ENCODE peak calls at places on chromosomes 2 and 18, in four cellular contexts. V, Q, Y and T are unnamed samples.
A peak's percentile ranks its signal among the peaks of the same experiment; 100 is the strongest.

GRCh38 chr2:235514627-235515363 is 21.0 kb downstream of the AGAP1 start:
- DNase-seq in Q (no peak), V (no peak), Y (no peak), T (no peak)

GRCh38 chr2:150076281-150076680 is 411.2 kb downstream of the RND3 start:
- DNase-seq in V (peak; percentile 38), Y (no peak), Q (no peak), T (no peak)

GRCh38 chr18:39751926-39752325 is 2186.3 kb upstream of the CELF4 start:
- DNase-seq in V (no peak), Y (no peak), Q (no peak), T (no peak)

GRCh38 chr2:164802095-164802744 is 39.4 kb downstream of the COBLL1 start:
- DNase-seq in V (no peak), Q (no peak), Y (no peak), T (no peak)

GRCh38 chr2:109285244-109285651 is 156.2 kb downstream of the SH3RF3 start:
- DNase-seq in V (no peak), Q (no peak), Y (no peak), T (no peak)

GRCh38 chr18:50961974-50962373 is 5.9 kb upstream of the ELAC1 start:
- DNase-seq in V (no peak), Q (no peak), Y (no peak), T (no peak)

GRCh38 chr18:79698668-79699335 is 19.2 kb downstream of the CTDP1 start:
- DNase-seq in Y (no peak), V (no peak), Q (no peak), T (no peak)

GRCh38 chr18:3827236-3827635 is 377.3 kb downstream of the TGIF1 start:
- DNase-seq in V (no peak), Y (no peak), Q (no peak), T (no peak)

GRCh38 chr2:98909381-98910211 is 26.4 kb downstream of the CRACDL start:
- DNase-seq in Q (peak; percentile 96), V (no peak), Y (no peak), T (peak; percentile 73)

GRCh38 chr18:54802686-54803395 is 25.4 kb upstream of the RAB27B start:
- DNase-seq in V (no peak), Q (no peak), Y (no peak), T (no peak)

GRCh38 chr2:174717273-174717672 is 47.0 kb downstream of the CHRNA1 start:
- DNase-seq in Q (no peak), Y (peak; percentile 55), V (peak; percentile 31), T (peak; percentile 20)

GRCh38 chr2:140695163-140695562 is 1435.7 kb downstream of the LRP1B start:
- DNase-seq in V (no peak), Y (no peak), Q (peak; percentile 6), T (peak; percentile 88)

GRCh38 chr2:230668184-230668938 is 44.3 kb upstream of the CAB39 start:
- DNase-seq in V (no peak), Y (no peak), Q (no peak), T (no peak)

GRCh38 chr2:85577386-85578242 is at the start of gene VAMP8:
- DNase-seq in Q (peak; percentile 92), V (no peak), Y (peak; percentile 48), T (no peak)
- H3K4me3 ChIP-seq in Q (peak within 1 kb of the TSS; percentile 33), V (no peak within 1 kb of the TSS), Y (peak within 1 kb of the TSS; percentile 86), T (no peak within 1 kb of the TSS)

GRCh38 chr2:216696321-216696720 is 972 bp upstream of the IGFBP5 start:
- DNase-seq in Q (no peak), Y (no peak), V (no peak), T (no peak)

GRCh38 chr2:216693414-216694100 is 1.8 kb downstream of the IGFBP5 start:
- DNase-seq in V (no peak), Y (no peak), Q (no peak), T (no peak)

GRCh38 chr2:216694201-216694825 is 1.0 kb downstream of the IGFBP5 start:
- DNase-seq in Y (peak; percentile 10), Q (peak; percentile 79), V (no peak), T (no peak)

GRCh38 chr2:216695401-216695821 is at the start of gene IGFBP5:
- DNase-seq in Y (no peak), V (no peak), Q (peak; percentile 97), T (peak; percentile 76)

GRCh38 chr2:216694826-216695217 is 527 bp downstream of the IGFBP5 start:
- DNase-seq in Y (no peak), V (no peak), Q (no peak), T (no peak)
- H3K4me3 ChIP-seq in Y (no peak overlapping the region), V (peak overlapping the region; percentile 70), Q (peak overlapping the region; percentile 72), T (peak overlapping the region; percentile 61)

GRCh38 chr2:102141915-102142828 is at the start of gene IL1R1:
- DNase-seq in V (no peak), Q (peak; percentile 84), Y (no peak), T (peak; percentile 61)

GRCh38 chr2:102141011-102141914 is 1.3 kb upstream of the IL1R1 start:
- DNase-seq in Q (no peak), V (peak; percentile 86), Y (no peak), T (peak; percentile 97)

GRCh38 chr2:102144128-102144527 is 1.6 kb downstream of the IL1R1 start:
- DNase-seq in V (no peak), Y (no peak), Q (peak; percentile 29), T (no peak)

GRCh38 chr2:102143450-102143985 is 972 bp downstream of the IL1R1 start:
- DNase-seq in Y (no peak), V (no peak), Q (peak; percentile 26), T (no peak)

DNA sequence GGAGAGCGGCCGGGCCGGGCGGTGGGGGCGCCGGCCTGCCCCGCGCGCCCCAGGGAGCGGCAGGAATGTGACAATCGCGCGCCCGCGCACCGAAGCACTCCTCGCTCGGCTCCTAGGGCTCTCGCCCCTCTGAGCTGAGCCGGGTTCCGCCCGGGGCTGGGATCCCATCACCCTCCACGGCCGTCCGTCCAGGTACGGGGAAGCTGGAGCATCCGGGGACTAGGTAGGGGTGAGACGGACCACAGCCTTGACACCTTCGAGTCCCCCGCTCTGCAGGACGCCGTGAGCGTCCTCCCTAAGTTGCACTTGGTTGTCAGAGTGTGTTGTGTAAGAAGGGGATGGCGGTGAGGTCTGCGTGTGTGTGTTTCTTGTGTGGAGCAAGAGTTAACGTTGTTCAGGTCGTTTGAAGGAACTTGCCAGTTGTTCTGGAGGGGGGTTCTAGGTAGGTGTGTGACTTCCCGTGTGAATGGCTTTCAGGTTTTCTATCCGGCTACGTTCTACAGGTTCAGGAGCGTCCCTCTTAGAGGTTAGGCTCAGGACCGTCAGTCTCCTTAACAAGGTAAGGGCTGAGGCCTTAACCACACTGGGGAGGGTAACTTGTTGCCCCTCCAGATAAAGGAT is 393 bp downstream of the IL1R1 start:
- DNase-seq in Q (no peak), V (no peak), Y (no peak), T (no peak)
- H3K4me3 ChIP-seq in Q (peak overlapping the region; percentile 68), V (peak overlapping the region; percentile 69), Y (no peak overlapping the region), T (peak overlapping the region; percentile 65)

DNA sequence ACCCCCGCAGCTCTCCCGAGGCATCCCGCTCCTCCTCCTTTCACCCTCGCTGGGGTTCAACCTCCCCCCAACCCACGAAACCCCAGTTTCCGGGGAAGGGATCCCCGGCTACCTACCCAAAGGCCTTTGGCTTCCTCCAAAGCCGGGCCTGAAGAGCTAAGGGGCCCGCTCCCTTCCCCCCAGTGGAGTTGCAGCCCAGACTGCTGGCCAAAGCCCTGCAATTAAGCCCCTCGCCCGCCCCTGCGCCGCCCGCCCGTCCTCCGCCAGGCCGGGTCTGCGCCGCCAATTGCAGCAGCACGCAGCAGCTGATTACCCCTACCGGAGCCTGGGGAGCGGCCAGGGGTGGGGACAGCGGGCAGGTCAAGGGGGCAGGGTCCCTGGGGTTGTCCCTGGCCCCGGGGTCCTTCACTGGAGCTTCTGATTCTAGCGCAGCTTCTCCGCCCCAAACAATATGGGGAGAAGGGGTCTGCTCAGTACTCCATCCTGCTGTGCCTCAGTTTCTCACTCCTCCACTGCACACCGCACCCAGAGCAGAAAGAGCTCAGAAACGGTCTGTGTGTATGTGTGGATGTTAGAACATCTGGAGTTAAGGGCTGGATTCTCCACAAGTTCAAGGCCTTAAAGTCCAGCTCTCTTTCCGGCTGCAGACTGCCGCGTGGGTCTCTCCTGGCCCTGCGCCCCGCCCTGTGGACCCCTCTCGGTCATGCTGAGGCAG is 16.9 kb downstream of the WNT10A start:
- DNase-seq in Y (no peak), Q (no peak), V (no peak), T (no peak)
- H3K4me3 ChIP-seq in Y (peak overlapping the region; percentile 64), Q (no peak overlapping the region), V (no peak overlapping the region), T (no peak overlapping the region)

DNA sequence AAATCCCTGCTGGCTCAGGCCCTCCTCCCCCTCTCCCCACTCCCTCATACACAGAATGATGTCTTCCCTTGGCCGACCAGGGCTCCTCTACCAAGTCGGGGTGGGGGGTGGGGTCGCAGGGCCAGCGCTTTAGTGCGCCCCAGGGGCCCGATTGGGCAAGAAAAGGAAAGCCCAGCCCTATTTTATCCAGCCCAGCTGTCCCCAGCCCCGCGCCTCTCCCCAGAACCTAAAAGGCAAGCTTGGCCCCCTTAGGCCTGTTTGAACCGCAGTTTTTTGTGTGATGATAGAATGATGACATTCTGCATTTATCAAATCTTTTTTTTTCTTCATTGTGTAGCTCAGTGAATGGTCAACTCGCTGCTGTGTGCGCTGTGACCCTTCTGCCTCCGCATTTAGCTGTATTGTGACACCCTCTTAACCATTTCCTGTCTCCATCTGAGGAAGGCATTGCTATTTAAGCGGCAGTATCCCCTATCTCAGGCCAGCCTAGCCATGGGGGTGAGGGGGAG is 231.4 kb downstream of the HAUS1 start:
- DNase-seq in V (no peak), Y (no peak), Q (no peak), T (peak; percentile 49)
- H3K4me3 ChIP-seq in V (no peak overlapping the region), Y (no peak overlapping the region), Q (no peak overlapping the region), T (peak overlapping the region; percentile 56)

GRCh38 chr2:26562811-26563645 is 78.1 kb downstream of the CIB4 start:
- DNase-seq in Y (no peak), V (no peak), Q (peak; percentile 67), T (no peak)
- H3K4me3 ChIP-seq in Y (no peak overlapping the region), V (no peak overlapping the region), Q (peak overlapping the region; percentile 37), T (no peak overlapping the region)

DNA sequence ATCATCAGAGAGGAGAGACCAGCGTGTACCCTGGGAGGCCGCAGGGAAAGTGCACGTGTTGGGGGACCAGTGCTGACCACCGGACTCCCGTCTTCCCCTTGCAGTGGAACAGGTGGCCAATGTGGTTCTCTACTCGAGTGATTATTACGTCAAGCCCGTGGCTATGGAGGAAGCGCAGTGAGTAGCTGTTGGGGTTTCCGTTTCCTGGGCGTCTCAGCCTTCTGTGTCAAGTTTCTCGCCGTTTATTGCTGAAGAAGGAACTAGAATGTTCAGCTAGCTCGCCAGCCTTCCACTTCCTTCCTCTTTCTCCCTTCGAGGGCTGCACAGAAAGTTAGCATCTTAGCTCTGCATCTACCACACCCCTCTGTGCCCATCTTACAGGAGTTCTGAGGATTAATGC is 22.8 kb upstream of the DGKD start:
- DNase-seq in Y (peak; percentile 85), V (no peak), Q (peak; percentile 27), T (no peak)
- H3K4me3 ChIP-seq in Y (peak overlapping the region; percentile 39), V (no peak overlapping the region), Q (no peak overlapping the region), T (no peak overlapping the region)